ENCODE peak calls at places on chromosomes 5 and 9, in six cellular contexts. B is GM12878, H is GM12892, X is K562, Y is HepG2, F is H1. R is an unnamed sample.

GRCh38 chr9:87393706-87394255 is 103.9 kb upstream of the DAPK1 start:
- DNase-seq in B (no peak), H (no peak), X (no peak), Y (no peak), F (no peak), R (no peak)

GRCh38 chr5:154210163-154210562 is 19.6 kb downstream of the GALNT10 start:
- DNase-seq in B (no peak), H (no peak), X (no peak), Y (no peak), F (no peak), R (no peak)

GRCh38 chr9:114282507-114282906 is 40.4 kb upstream of the ORM1 start:
- DNase-seq in B (no peak), H (no peak), X (no peak), Y (no peak), F (no peak), R (no peak)

GRCh38 chr5:119285070-119285916 is 70.5 kb upstream of the TNFAIP8 start:
- DNase-seq in B (no peak), H (no peak), X (no peak), Y (no peak), F (no peak), R (no peak)

GRCh38 chr5:148425808-148426207 is 42.0 kb downstream of the FBXO38 start:
- DNase-seq in B (no peak), H (no peak), X (peak), Y (no peak), F (no peak), R (no peak)

GRCh38 chr9:80387828-80388227 is 816.1 kb downstream of the TLE4 start:
- DNase-seq in B (no peak), H (no peak), X (no peak), Y (no peak), F (no peak), R (no peak)

GRCh38 chr9:25678147-25678666 is at the start of gene TUSC1:
- DNase-seq in B (no peak), H (peak), X (no peak), Y (no peak), F (peak), R (peak)

GRCh38 chr5:148898413-148899075 is 72.1 kb downstream of the ADRB2 start:
- DNase-seq in B (no peak), H (no peak), X (no peak), Y (no peak), F (no peak), R (no peak)

GRCh38 chr9:32992596-32993238 is 8.7 kb downstream of the APTX start:
- DNase-seq in B (no peak), H (no peak), X (peak), Y (no peak), F (no peak), R (no peak)

GRCh38 chr9:121607434-121608248 is 43.8 kb upstream of the DAB2IP start:
- DNase-seq in B (no peak), H (no peak), X (no peak), Y (peak), F (no peak), R (no peak)

GRCh38 chr9:15349892-15350761 is 43.1 kb upstream of the TTC39B start:
- DNase-seq in B (no peak), H (no peak), X (no peak), Y (peak), F (no peak), R (no peak)

GRCh38 chr5:135569755-135570452 is 8.9 kb downstream of the CXCL14 start:
- DNase-seq in B (no peak), H (no peak), X (peak), Y (peak), F (peak), R (no peak)

GRCh38 chr5:19547640-19548039 is 440.4 kb downstream of the CDH18 start:
- DNase-seq in B (no peak), H (no peak), X (no peak), Y (no peak), F (no peak), R (no peak)

GRCh38 chr9:78011037-78011436 is 20.6 kb downstream of the GNAQ start:
- DNase-seq in B (no peak), H (no peak), X (no peak), Y (no peak), F (no peak), R (no peak)

GRCh38 chr9:72315510-72316287 is 49.3 kb downstream of the ZFAND5 start:
- DNase-seq in B (no peak), H (no peak), X (no peak), Y (no peak), F (no peak), R (no peak)

DNA sequence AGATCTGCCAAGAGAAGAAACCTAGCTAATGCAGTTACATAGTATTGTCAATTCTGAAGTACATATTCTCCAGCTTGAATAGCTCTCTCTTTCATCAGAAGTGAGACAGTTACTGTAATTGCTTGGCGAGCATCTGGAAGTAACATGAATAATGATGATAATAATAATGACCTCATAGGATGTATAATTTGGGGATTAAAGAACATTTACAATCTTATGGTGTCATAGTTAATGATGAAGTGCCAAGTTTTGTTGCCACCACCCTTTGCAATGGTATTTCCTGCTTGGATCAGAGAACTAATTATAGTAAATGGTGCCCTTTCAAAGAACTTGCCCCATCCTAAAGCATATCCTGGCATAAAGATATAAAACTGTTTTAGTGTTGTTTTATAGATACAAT is 201.4 kb downstream of the ADAMTSL1 start:
- DNase-seq in B (no peak), H (no peak), X (no peak), Y (no peak), F (no peak), R (no peak)
- TF ChIP-seq POLR2AphosphoS5 in B (no peak), H (no peak), X (no peak), Y (no peak), F (no peak), R (no peak)

GRCh38 chr5:157148734-157149615 is 6.3 kb upstream of the MED7 start:
- DNase-seq in B (peak), H (no peak), X (peak), Y (peak), F (peak), R (peak)

GRCh38 chr5:157142317-157143126 is at the start of gene MED7:
- DNase-seq in B (peak), H (peak), X (peak), Y (peak), F (peak), R (peak)

GRCh38 chr5:157137691-157138090 is 5.0 kb downstream of the MED7 start:
- DNase-seq in B (no peak), H (no peak), X (no peak), Y (no peak), F (no peak), R (no peak)

GRCh38 chr5:157143127-157143959 is 678 bp upstream of the MED7 start:
- DNase-seq in B (no peak), H (peak), X (peak), Y (no peak), F (no peak), R (no peak)
- TF ChIP-seq POLR2A in B (no peak), H (peak), X (no peak), Y (no peak), F (no peak), R (no peak)

GRCh38 chr5:32539981-32540380 is 45.4 kb upstream of the SUB1 start:
- DNase-seq in B (no peak), H (no peak), X (no peak), Y (no peak), F (no peak), R (no peak)

GRCh38 chr5:32540446-32540845 is 44.9 kb upstream of the SUB1 start:
- DNase-seq in B (no peak), H (no peak), X (no peak), Y (no peak), F (no peak), R (no peak)

GRCh38 chr5:32534056-32534455 is 51.3 kb upstream of the SUB1 start:
- DNase-seq in B (no peak), H (no peak), X (no peak), Y (no peak), F (no peak), R (no peak)

GRCh38 chr5:32538031-32538547 is 47.3 kb upstream of the SUB1 start:
- DNase-seq in B (peak), H (no peak), X (no peak), Y (no peak), F (no peak), R (peak)

GRCh38 chr5:32536246-32536645 is 49.1 kb upstream of the SUB1 start:
- DNase-seq in B (no peak), H (no peak), X (no peak), Y (no peak), F (no peak), R (no peak)
- TF ChIP-seq TAF1 in B (no peak), H (no peak), X (no peak), Y (no peak), F (no peak), R (no peak)

GRCh38 chr9:115522928-115523327 is 405.0 kb upstream of the TNC start:
- DNase-seq in B (no peak), H (no peak), X (no peak), Y (no peak), F (no peak), R (no peak)
- TF ChIP-seq POLR2AphosphoS5 in B (no peak), H (no peak), X (no peak), Y (no peak), F (no peak), R (no peak)

GRCh38 chr9:135504262-135505229 is 4.1 kb downstream of the MRPS2 start:
- DNase-seq in B (no peak), H (peak), X (peak), Y (peak), F (peak), R (peak)
- TF ChIP-seq POLR2A in B (peak), H (peak), X (peak), Y (no peak), F (no peak), R (peak)